ENCODE peak calls at places on chromosomes 3 and 15, in eight cellular contexts. T is Panc1; W is CD4-positive, CD25-positive, alpha-beta regulatory T cell; Q is MG63; Y is neuronal stem cell; R is astrocyte of the cerebellum; V is Karpas-422; F is mucosa of descending colon. H is an unnamed sample.

GRCh38 chr3:9862391-9863235 is 17.4 kb downstream of the CIDEC start:
- DNase-seq in T (no peak), W (no peak), Q (no peak), Y (peak), R (no peak), V (no peak), F (peak), H (no peak)

GRCh38 chr15:84582583-84583157 is 18.1 kb upstream of the ZSCAN2 start:
- DNase-seq in T (no peak), W (no peak), Q (no peak), Y (no peak), R (no peak), V (no peak), F (no peak), H (no peak)

GRCh38 chr3:192128922-192129321 is 598.4 kb downstream of the FGF12 start:
- DNase-seq in T (no peak), W (no peak), Q (no peak), Y (no peak), R (no peak), V (no peak), F (no peak), H (no peak)

GRCh38 chr3:4994823-4995499 is 15.7 kb downstream of the BHLHE40 start:
- DNase-seq in T (no peak), W (no peak), Q (peak), Y (no peak), R (no peak), V (no peak), F (no peak), H (no peak)

GRCh38 chr15:44713006-44713966 is 2.0 kb downstream of the B2M start:
- DNase-seq in T (no peak), W (no peak), Q (no peak), Y (no peak), R (no peak), V (peak), F (no peak), H (no peak)

GRCh38 chr3:25513642-25514266 is 85.7 kb downstream of the RARB start:
- DNase-seq in T (no peak), W (no peak), Q (no peak), Y (no peak), R (no peak), V (no peak), F (no peak), H (no peak)

GRCh38 chr3:171286580-171287249 is 173.5 kb downstream of the TNIK start:
- DNase-seq in T (no peak), W (no peak), Q (no peak), Y (no peak), R (no peak), V (no peak), F (no peak), H (no peak)

GRCh38 chr3:45555666-45556065 is 38.9 kb upstream of the LIMD1 start:
- DNase-seq in T (no peak), W (no peak), Q (no peak), Y (no peak), R (no peak), V (no peak), F (no peak), H (no peak)

GRCh38 chr3:126132751-126133511 is 47.5 kb downstream of the ALDH1L1 start:
- DNase-seq in T (no peak), W (no peak), Q (no peak), Y (no peak), R (no peak), V (peak), F (peak), H (peak)

GRCh38 chr3:120174811-120175210 is 80.6 kb upstream of the GSK3B start:
- DNase-seq in T (no peak), W (no peak), Q (peak), Y (no peak), R (no peak), V (no peak), F (no peak), H (no peak)

GRCh38 chr15:85704021-85704420 is 90.7 kb downstream of the KLHL25 start:
- DNase-seq in T (no peak), W (no peak), Q (no peak), Y (no peak), R (no peak), V (peak), F (no peak), H (no peak)

GRCh38 chr3:104673981-104674380 is 692.7 kb upstream of the ALCAM start:
- DNase-seq in T (no peak), W (no peak), Q (no peak), Y (no peak), R (no peak), V (no peak), F (no peak), H (no peak)

GRCh38 chr3:62332771-62333381 is 40.5 kb downstream of the FEZF2 start:
- DNase-seq in T (no peak), W (no peak), Q (no peak), Y (peak), R (peak), V (peak), F (no peak), H (peak)

GRCh38 chr15:90315276-90315982 is 36.7 kb upstream of the ZNF774 start:
- DNase-seq in T (no peak), W (no peak), Q (peak), Y (no peak), R (peak), V (no peak), F (peak), H (no peak)

GRCh38 chr15:31307270-31308184 is 19.1 kb upstream of the KLF13 start:
- DNase-seq in T (no peak), W (no peak), Q (no peak), Y (no peak), R (no peak), V (peak), F (no peak), H (no peak)

GRCh38 chr3:30649572-30650310 is 43.3 kb downstream of the TGFBR2 start:
- DNase-seq in T (no peak), W (no peak), Q (no peak), Y (no peak), R (no peak), V (no peak), F (no peak), H (no peak)

GRCh38 chr3:178308696-178309278 is 227.4 kb upstream of the KCNMB2 start:
- DNase-seq in T (no peak), W (no peak), Q (no peak), Y (no peak), R (no peak), V (no peak), F (no peak), H (no peak)

GRCh38 chr3:116759316-116759715 is 49.7 kb downstream of the TUSC7 start:
- DNase-seq in T (no peak), W (no peak), Q (no peak), Y (no peak), R (no peak), V (no peak), F (no peak), H (no peak)

GRCh38 chr3:112635674-112636073 is 5.3 kb downstream of the CCDC80 start:
- DNase-seq in T (no peak), W (no peak), Q (peak), Y (no peak), R (peak), V (no peak), F (no peak), H (no peak)

GRCh38 chr15:22869856-22870255 is 31.4 kb downstream of the NIPA2 start:
- DNase-seq in T (no peak), W (no peak), Q (no peak), Y (no peak), R (no peak), V (no peak), F (no peak), H (no peak)

GRCh38 chr3:6392123-6392522 is 468.8 kb upstream of the GRM7 start:
- DNase-seq in T (no peak), W (no peak), Q (no peak), Y (no peak), R (no peak), V (no peak), F (no peak), H (no peak)

GRCh38 chr15:100623301-100623700 is 20.9 kb downstream of the ASB7 start:
- DNase-seq in T (no peak), W (no peak), Q (no peak), Y (no peak), R (peak), V (peak), F (no peak), H (no peak)

DNA sequence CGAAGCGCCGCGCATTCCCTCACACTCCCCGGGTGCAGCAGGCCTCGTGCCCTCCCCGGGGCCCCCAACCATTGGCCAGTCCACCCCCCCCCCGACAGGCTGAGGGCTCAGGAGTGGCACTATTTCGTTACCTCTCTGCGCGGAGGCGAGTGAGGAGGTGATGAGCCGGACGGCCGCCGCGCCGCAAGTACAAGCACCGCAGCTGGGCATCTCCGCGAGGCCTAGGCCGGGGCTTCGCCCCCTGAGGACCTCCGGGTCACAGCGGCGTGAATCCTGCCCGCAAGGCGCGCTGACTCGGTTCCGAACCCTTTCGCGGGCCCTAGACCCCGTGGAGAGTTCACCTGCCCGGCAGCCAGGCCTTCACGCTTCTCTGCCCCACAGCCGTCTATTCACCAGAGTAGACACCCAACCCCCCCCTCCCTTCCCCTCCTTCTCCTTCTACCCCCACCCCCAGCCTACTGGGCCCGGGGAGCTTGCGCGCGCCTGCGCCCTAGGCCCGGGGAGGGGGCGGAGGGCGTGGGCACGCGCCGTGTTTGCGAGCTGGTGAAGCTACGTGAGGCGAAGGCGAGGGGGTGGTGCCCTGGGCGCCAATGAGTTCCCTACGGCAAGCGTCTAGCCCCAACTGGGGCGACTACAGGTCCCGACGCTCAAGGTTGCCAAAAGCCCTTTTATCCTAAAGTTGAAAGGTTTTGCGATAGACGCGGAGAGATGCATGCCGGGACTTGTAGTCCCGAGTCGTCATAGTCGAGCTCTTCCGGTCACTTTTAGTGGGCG is at the start of gene CLPX:
- DNase-seq in T (peak), W (peak), Q (peak), Y (peak), R (peak), V (peak), F (peak), H (peak)
- H3K4me3 ChIP-seq in T (peak), W (peak), Q (peak), Y (peak), R (peak), V (peak), F (peak), H (peak)

DNA sequence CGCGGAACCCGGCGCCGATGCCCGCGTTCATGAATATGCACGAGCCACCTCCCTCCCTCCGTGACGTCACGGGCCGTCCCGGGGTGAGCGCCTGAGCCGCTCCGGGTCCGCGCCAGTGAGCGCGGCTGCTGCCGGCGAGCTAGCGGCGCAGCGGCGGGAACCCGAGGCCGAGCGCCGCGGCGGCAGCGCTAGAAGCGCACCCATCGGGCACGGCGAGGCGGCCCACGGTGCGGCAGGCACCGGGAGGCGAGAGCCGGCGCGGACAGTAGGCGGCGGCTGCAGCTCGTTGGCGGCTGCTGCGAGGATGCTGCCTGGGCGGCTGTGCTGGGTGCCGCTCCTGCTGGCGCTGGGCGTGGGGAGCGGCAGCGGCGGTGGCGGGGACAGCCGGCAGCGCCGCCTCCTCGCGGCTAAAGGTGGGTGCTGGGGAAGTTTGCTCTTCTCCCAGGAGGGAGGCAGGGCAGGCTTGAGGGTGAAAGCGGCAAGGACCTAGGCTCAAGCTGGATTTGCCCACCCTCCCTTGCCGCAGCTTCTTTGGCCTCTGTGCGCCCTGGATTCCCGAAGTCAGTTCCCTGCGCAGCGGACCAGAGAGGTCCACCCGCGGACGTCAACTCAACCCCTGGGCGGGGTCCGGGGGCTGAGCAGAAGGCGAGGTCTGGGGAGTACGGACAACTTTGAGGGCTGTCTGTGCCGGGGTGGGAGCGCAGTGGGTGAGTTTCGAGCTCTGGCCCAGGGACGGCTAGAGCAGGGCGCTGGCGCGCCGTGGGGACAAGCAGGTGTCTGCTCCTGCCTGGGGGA is at the start of gene CLSTN2:
- DNase-seq in T (no peak), W (no peak), Q (peak), Y (peak), R (no peak), V (peak), F (peak), H (no peak)
- H3K4me3 ChIP-seq in T (peak), W (no peak), Q (peak), Y (peak), R (peak), V (peak), F (no peak), H (peak)

GRCh38 chr3:107238787-107239186 is 138.5 kb upstream of the CCDC54 start:
- DNase-seq in T (no peak), W (no peak), Q (no peak), Y (no peak), R (no peak), V (no peak), F (no peak), H (no peak)

GRCh38 chr3:107242579-107242978 is 134.7 kb upstream of the CCDC54 start:
- DNase-seq in T (no peak), W (no peak), Q (no peak), Y (no peak), R (no peak), V (no peak), F (no peak), H (no peak)

GRCh38 chr3:107239703-107240102 is 137.5 kb upstream of the CCDC54 start:
- DNase-seq in T (no peak), W (no peak), Q (no peak), Y (no peak), R (no peak), V (no peak), F (no peak), H (no peak)

GRCh38 chr3:107240183-107241091 is 136.8 kb upstream of the CCDC54 start:
- DNase-seq in T (no peak), W (peak), Q (peak), Y (peak), R (peak), V (peak), F (peak), H (peak)

DNA sequence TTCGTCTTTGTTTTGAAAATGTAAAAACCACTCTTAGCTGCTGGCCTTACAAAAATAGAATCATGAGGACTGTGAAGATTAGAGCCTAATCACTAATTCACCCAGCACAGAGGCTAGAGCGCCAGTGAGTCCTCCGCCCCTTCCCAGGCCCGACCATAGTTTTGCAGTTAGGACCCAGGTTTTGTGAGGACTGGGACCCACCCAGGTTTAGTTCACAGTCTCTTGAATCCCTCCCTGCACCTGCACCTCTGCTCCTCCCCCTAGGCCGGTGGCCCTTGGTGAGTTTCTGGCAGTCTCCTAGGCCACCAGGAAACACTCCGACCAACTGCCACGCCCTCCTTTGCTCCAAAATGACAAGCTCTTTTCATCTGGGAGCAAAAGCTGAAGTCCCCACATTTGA is 136.0 kb upstream of the CCDC54 start:
- DNase-seq in T (no peak), W (no peak), Q (peak), Y (peak), R (no peak), V (peak), F (peak), H (no peak)
- H3K4me3 ChIP-seq in T (peak), W (peak), Q (peak), Y (peak), R (peak), V (peak), F (no peak), H (peak)

DNA sequence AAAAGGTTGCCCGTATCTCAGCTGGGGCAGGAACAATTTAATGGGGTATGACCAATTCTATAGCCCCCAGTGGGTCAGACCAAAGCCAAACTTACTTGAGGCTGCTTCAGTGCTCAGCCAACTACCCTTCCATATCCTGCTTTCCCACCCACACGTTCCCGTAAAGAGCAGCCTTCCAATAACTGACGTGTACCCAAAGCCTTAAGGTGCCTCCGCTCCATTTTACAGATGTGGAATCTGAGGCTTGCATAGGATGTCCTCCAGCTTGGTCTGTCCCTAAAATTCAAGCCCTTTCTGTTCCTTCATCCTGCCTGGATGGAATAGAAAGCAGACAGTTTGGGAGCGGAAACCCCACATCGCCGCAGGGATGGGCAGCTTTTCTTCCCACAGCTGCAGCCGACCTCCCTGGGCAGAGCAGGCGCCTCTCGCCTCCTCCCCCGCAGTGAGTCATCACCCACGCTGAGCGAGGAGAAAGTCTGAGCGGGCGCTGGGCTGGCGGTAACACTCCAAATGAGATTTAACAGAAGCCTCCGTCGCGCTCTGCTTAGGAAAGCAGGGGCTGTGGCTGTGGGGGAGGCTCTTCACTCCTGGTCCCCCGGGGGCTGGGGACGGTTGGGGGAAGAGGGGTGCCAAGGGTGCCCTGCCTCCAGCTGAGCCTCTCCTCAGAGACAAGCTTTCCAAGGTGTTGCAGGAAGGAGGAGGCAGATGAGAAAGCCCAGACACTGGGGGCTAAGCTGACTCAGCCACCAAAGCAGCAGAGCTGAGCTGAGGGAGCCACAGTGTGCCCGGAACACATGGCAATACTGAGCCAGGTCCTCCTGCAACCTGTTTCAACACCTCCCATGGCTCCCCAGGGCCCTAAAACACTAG is 57.8 kb upstream of the HRH1 start:
- DNase-seq in T (no peak), W (no peak), Q (peak), Y (no peak), R (peak), V (no peak), F (peak), H (peak)
- H3K4me3 ChIP-seq in T (peak), W (no peak), Q (peak), Y (no peak), R (peak), V (no peak), F (no peak), H (peak)

GRCh38 chr3:42905740-42906084 is 230 bp upstream of the ZNF662 start:
- DNase-seq in T (no peak), W (no peak), Q (no peak), Y (no peak), R (no peak), V (no peak), F (no peak), H (no peak)

GRCh38 chr3:42908675-42909074 is 2.7 kb downstream of the ZNF662 start:
- DNase-seq in T (no peak), W (no peak), Q (no peak), Y (no peak), R (no peak), V (no peak), F (no peak), H (no peak)

GRCh38 chr3:42904076-42904475 is 1.9 kb upstream of the ZNF662 start:
- DNase-seq in T (no peak), W (no peak), Q (no peak), Y (no peak), R (no peak), V (no peak), F (no peak), H (no peak)

GRCh38 chr3:42906905-42907183 is 902 bp downstream of the ZNF662 start:
- DNase-seq in T (no peak), W (no peak), Q (no peak), Y (no peak), R (no peak), V (no peak), F (no peak), H (no peak)

GRCh38 chr3:42906085-42906904 is at the start of gene ZNF662:
- DNase-seq in T (no peak), W (no peak), Q (no peak), Y (no peak), R (no peak), V (no peak), F (peak), H (no peak)
- H3K4me3 ChIP-seq in T (no peak), W (no peak), Q (no peak), Y (no peak), R (peak), V (no peak), F (peak), H (no peak)

DNA sequence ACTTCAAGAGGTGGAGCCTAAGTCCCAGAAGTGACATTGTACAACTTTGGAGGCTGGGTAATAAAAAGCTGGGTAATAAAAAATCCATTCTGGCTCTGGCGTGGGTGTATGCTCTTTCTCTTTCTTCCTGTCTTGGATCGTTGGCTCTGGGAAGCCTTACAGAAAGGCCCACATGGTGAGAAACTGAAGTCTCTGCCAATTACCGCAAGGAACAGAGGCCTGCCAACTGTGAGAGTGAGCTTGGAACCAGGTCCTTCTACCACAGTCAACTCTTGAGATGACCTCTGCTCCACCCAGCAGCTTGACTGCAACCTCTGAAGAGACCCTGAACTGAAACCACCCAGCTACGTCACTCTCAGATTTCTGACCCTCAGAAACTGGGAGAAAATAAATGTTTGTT is 51.0 kb downstream of the NR2F2 start:
- DNase-seq in T (no peak), W (no peak), Q (peak), Y (no peak), R (peak), V (no peak), F (no peak), H (no peak)
- H3K4me3 ChIP-seq in T (no peak), W (no peak), Q (no peak), Y (no peak), R (no peak), V (no peak), F (no peak), H (no peak)

H was measured in Jurkat, Clone E6-1.